ENCODE peak calls at places on chromosomes 16 and 17, in five cellular contexts. T is H1, S is neuronal stem cell, I is IMR-90, O is mesenchymal stem cell. D is an unnamed sample.

GRCh38 chr17:82127704-82128103 is 29.7 kb upstream of the FASN start:
- DNase-seq in O (no peak), I (no peak), S (no peak), T (no peak), D (no peak)

GRCh38 chr17:35733366-35733765 is 1.9 kb downstream of the RASL10B start:
- DNase-seq in S (no peak), O (no peak), T (no peak), I (no peak), D (peak)

GRCh38 chr17:73841431-73842060 is 197.3 kb upstream of the SDK2 start:
- DNase-seq in I (no peak), T (peak), O (no peak), S (peak), D (peak)

GRCh38 chr17:33342025-33342424 is 48.9 kb upstream of the ASIC2 start:
- DNase-seq in O (no peak), S (no peak), T (no peak), I (no peak), D (peak)

GRCh38 chr17:50212121-50212843 is 10.9 kb upstream of the COL1A1 start:
- DNase-seq in S (no peak), T (peak), O (peak), I (peak), D (no peak)

GRCh38 chr17:2259769-2260536 is 43.6 kb downstream of the SMG6 start:
- DNase-seq in I (peak), T (no peak), S (no peak), O (peak), D (peak)

GRCh38 chr17:77555741-77556291 is 402.7 kb upstream of the TNRC6C start:
- DNase-seq in I (no peak), O (no peak), S (no peak), T (no peak), D (no peak)

GRCh38 chr17:34798581-34798980 is 162.7 kb downstream of the CCT6B start:
- DNase-seq in S (no peak), T (no peak), O (no peak), I (no peak), D (peak)

GRCh38 chr16:57648590-57649442 is 19.3 kb upstream of the ADGRG3 start:
- DNase-seq in O (peak), I (peak), T (peak), S (peak), D (peak)

GRCh38 chr16:86392751-86393150 is 117.6 kb upstream of the FOXF1 start:
- DNase-seq in S (no peak), O (peak), T (no peak), I (peak), D (no peak)

GRCh38 chr17:2924211-2924610 is 128.0 kb downstream of the RAP1GAP2 start:
- DNase-seq in T (no peak), S (no peak), O (no peak), I (peak), D (peak)

GRCh38 chr17:19541445-19541844 is 7.8 kb downstream of the SLC47A1 start:
- DNase-seq in O (no peak), S (no peak), I (no peak), T (no peak), D (peak)

GRCh38 chr17:3845361-3845753 is 689 bp downstream of the NCBP3 start:
- DNase-seq in S (no peak), O (peak), I (no peak), T (no peak), D (peak)

GRCh38 chr16:19705131-19705501 is 12.9 kb downstream of the KNOP1 start:
- DNase-seq in S (no peak), T (no peak), O (no peak), I (no peak), D (no peak)

GRCh38 chr17:21190078-21190477 is 23.9 kb downstream of the TMEM11 start:
- DNase-seq in S (no peak), I (no peak), O (no peak), T (no peak), D (no peak)

GRCh38 chr16:64532117-64532516 is 589.7 kb downstream of the CDH11 start:
- DNase-seq in O (no peak), T (no peak), S (no peak), I (no peak), D (no peak)

GRCh38 chr17:8360751-8361150 is 15.8 kb downstream of the KRABD2 start:
- DNase-seq in T (no peak), O (no peak), I (no peak), S (no peak), D (no peak)

GRCh38 chr16:28537076-28537475 is 1.7 kb downstream of the NUPR1 start:
- DNase-seq in S (no peak), T (no peak), I (no peak), O (no peak), D (no peak)
- H2BK15ac ChIP-seq in S (no peak), T (no peak), I (no peak), O (no peak), D (no peak)

GRCh38 chr16:67531247-67531646 is 2.6 kb downstream of the RIPOR1 start:
- DNase-seq in I (no peak), T (no peak), S (no peak), O (no peak), D (no peak)
- H3K4me3 ChIP-seq in I (no peak), T (no peak), S (no peak), O (peak), D (no peak)

GRCh38 chr16:88807626-88808453 is 3.9 kb downstream of the APRT start:
- DNase-seq in T (no peak), I (no peak), O (no peak), S (no peak), D (no peak)

GRCh38 chr16:88805887-88806393 is 2.4 kb downstream of the CDT1 start:
- DNase-seq in O (no peak), I (no peak), S (no peak), T (no peak), D (no peak)

GRCh38 chr16:88807142-88807625 is 3.6 kb downstream of the CDT1 start:
- DNase-seq in S (no peak), O (no peak), I (no peak), T (no peak), D (no peak)

GRCh38 chr16:88805340-88805715 is 1.7 kb downstream of the CDT1 start:
- DNase-seq in O (no peak), S (no peak), I (no peak), T (no peak), D (no peak)

DNA sequence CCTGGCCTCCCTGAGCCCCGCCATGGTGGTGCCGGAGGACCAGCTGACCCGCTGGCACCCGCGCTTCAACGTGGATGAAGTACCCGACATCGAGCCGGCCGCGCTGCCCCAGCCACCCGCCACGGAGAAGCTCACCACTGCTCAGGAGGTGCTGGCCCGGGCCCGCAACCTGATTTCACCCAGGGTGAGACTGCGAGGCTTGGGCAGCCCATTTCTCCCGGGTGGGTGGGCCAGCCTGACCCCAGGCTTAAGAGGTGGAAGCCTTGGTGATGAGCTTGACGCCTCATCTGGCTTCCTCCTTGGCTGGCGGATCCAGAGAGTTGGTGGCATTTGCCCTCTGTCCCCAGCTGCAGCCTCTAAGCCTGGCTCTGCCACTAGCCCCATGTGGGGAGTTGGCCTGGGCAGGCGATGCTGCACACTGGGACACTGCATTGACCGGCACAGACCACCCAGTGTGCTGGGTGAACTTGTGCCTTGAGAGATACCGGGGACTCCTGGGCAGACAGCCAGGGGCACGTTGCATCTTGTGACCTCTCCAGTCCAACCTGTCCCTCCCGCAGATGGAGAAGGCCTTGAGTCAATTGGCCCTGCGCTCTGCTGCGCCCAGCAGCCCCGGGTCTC is 3.0 kb downstream of the CDT1 start:
- DNase-seq in I (no peak), T (no peak), O (no peak), S (no peak), D (no peak)
- H3K27ac ChIP-seq in I (no peak), T (peak), O (no peak), S (peak), D (no peak)

GRCh38 chr16:78648517-78648916 is 549.1 kb downstream of the WWOX start:
- DNase-seq in I (no peak), S (no peak), O (peak), T (no peak), D (no peak)

GRCh38 chr16:78642621-78643285 is 543.3 kb downstream of the WWOX start:
- DNase-seq in O (no peak), S (no peak), I (no peak), T (no peak), D (peak)

GRCh38 chr16:78647019-78647418 is 547.6 kb downstream of the WWOX start:
- DNase-seq in S (no peak), T (no peak), I (no peak), O (peak), D (no peak)

GRCh38 chr16:78650675-78651074 is 551.2 kb downstream of the WWOX start:
- DNase-seq in I (no peak), O (no peak), T (no peak), S (no peak), D (no peak)

DNA sequence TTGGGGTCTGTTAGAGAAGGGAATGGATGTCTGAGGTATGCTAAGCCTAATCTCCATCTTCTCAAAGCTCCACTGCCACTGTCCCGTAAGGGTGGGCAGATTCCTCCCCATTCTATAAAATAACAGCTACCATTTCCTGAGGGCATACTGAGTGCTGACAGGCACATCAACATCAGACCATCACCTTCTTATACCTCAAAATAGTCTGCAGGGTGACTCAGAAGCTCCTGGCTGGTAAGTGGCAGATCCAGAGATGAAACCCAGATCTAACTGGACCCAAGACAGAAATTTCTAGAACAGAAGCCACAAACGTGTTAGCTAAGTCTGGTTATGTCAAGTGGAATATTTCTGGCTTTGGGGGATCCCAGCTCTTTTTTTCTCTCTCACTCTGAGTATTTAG is 548.0 kb downstream of the WWOX start:
- DNase-seq in O (no peak), T (no peak), I (no peak), S (no peak), D (no peak)
- H2BK15ac ChIP-seq in O (no peak), T (no peak), I (no peak), S (no peak), D (no peak)

GRCh38 chr17:79791354-79792123 is 5.3 kb downstream of the CBX8 start:
- DNase-seq in S (no peak), I (no peak), T (no peak), O (no peak), D (peak)

GRCh38 chr17:79794659-79795511 is 2.0 kb downstream of the CBX8 start:
- DNase-seq in S (no peak), O (no peak), I (no peak), T (peak), D (peak)

GRCh38 chr17:79792371-79792871 is 4.5 kb downstream of the CBX8 start:
- DNase-seq in S (no peak), T (no peak), I (no peak), O (no peak), D (peak)

GRCh38 chr17:79793924-79794304 is 3.0 kb downstream of the CBX8 start:
- DNase-seq in T (no peak), O (no peak), S (no peak), I (no peak), D (peak)

GRCh38 chr17:79792984-79793923 is 3.6 kb downstream of the CBX8 start:
- DNase-seq in O (peak), I (peak), T (peak), S (no peak), D (peak)
- H3K4me3 ChIP-seq in O (peak), I (peak), T (peak), S (peak), D (peak)

GRCh38 chr16:11497851-11498289 is 88.8 kb downstream of the LITAF start:
- DNase-seq in O (peak), T (no peak), S (no peak), I (peak), D (peak)
- H3K27ac ChIP-seq in O (peak), T (no peak), S (peak), I (peak), D (peak)

D was measured in mesendoderm.